ENCODE peak calls at places on chromosomes 1 and 21, in eight cellular contexts. G is neuronal stem cell; B is neural crest cell; H is stimulated activated CD4-positive, alpha-beta T cell treated with anti-CD3 and anti-CD28 coated beads, Interleukin-2, amount 100 ng/mL, for 48 hours; M is mucosa of descending colon; C is activated CD8-positive, alpha-beta memory T cell treated with anti-CD3 and anti-CD28 coated beads for 1 hour; N is RPMI7951; K is A172. S is an unnamed sample.
A peak's percentile ranks its signal among the peaks of the same experiment; 100 is the strongest.

GRCh38 chr21:26614251-26614650 is 41.2 kb upstream of the CYYR1 start:
- DNase-seq in G (no peak), B (no peak), H (no peak), M (no peak), C (no peak), N (no peak), K (no peak), S (no peak)

GRCh38 chr1:224052767-224053166 is 61.1 kb upstream of the FBXO28 start:
- DNase-seq in G (no peak), B (no peak), H (no peak), M (no peak), C (no peak), N (peak; percentile 57), K (peak; percentile 77), S (no peak)

GRCh38 chr1:109370712-109371270 is 26.9 kb downstream of the SORT1 start:
- DNase-seq in G (no peak), B (no peak), H (no peak), M (no peak), C (no peak), N (peak; percentile 93), K (peak; percentile 79), S (no peak)

GRCh38 chr1:65419681-65420589 is 533 bp upstream of the LEPR start:
- DNase-seq in G (peak; percentile 97), B (peak; percentile 94), H (peak; percentile 98), M (peak; percentile 98), C (peak; percentile 96), N (peak; percentile 95), K (peak; percentile 94), S (peak; percentile 89)

GRCh38 chr1:153929433-153929825 is 6.7 kb upstream of the GATAD2B start:
- DNase-seq in G (no peak), B (no peak), H (no peak), M (no peak), C (no peak), N (no peak), K (no peak), S (no peak)

GRCh38 chr1:85894651-85895050 is 186.4 kb upstream of the ZNHIT6 start:
- DNase-seq in G (no peak), B (peak; percentile 6), H (no peak), M (peak; percentile 15), C (no peak), N (peak; percentile 31), K (peak; percentile 1), S (no peak)

GRCh38 chr1:178093958-178094751 is at the start of gene RASAL2:
- DNase-seq in G (peak; percentile 83), B (peak; percentile 65), H (no peak), M (peak; percentile 66), C (no peak), N (peak; percentile 75), K (peak; percentile 62), S (peak; percentile 95)

GRCh38 chr1:153032677-153033308 is 1.8 kb downstream of the SPRR1B start:
- DNase-seq in G (peak; percentile 32), B (no peak), H (no peak), M (no peak), C (no peak), N (peak; percentile 66), K (peak; percentile 67), S (peak; percentile 3)